ENCODE peak calls at places on chromosomes 4 and X, in six cellular contexts. O, H, A, W, D and S are unnamed samples.
A peak's percentile ranks its signal among the peaks of the same experiment; 100 is the strongest.

GRCh38 chr4:42397635-42398447 is 553 bp downstream of the SHISA3 start:
- DNase-seq in D (no peak), A (no peak), W (peak; percentile 77), H (peak; percentile 39), O (no peak), S (peak; percentile 25)

GRCh38 chrX:103831803-103832544 is at the start of gene RAB9B:
- DNase-seq in A (no peak), H (peak; percentile 42), W (peak; percentile 62), D (no peak), O (peak; percentile 15), S (peak; percentile 41)

GRCh38 chr4:55321707-55322264 is 24.3 kb upstream of the SRD5A3 start:
- DNase-seq in O (peak; percentile 65), A (peak; percentile 59), W (peak; percentile 87), H (no peak), D (peak; percentile 2), S (no peak)

GRCh38 chrX:318739-319578 is at the start of gene GTPBP6:
- DNase-seq in W (peak; percentile 98), D (peak; percentile 99), H (peak; percentile 90), O (peak; percentile 76), A (peak; percentile 98), S (peak; percentile 91)

GRCh38 chr4:97394653-97395052 is 748.6 kb downstream of the STPG2 start:
- DNase-seq in A (no peak), O (no peak), H (no peak), W (no peak), D (no peak), S (no peak)

GRCh38 chrX:17547658-17548057 is 172.7 kb downstream of the NHS start:
- DNase-seq in A (peak; percentile 4), O (no peak), D (peak; percentile 56), W (no peak), H (no peak), S (no peak)

GRCh38 chr4:143356493-143356892 is 19.8 kb downstream of the GAB1 start:
- DNase-seq in A (no peak), W (no peak), D (no peak), O (no peak), H (no peak), S (no peak)

GRCh38 chrX:149512225-149512885 is 7.2 kb upstream of the IDS start:
- DNase-seq in A (peak; percentile 49), W (peak; percentile 60), O (peak; percentile 58), D (peak; percentile 13), H (no peak), S (no peak)

GRCh38 chr4:139735381-139736256 is 70.0 kb downstream of the MGST2 start:
- DNase-seq in H (peak; percentile 39), O (no peak), W (peak; percentile 66), D (no peak), A (no peak), S (no peak)

GRCh38 chrX:15854080-15854655 is 445 bp downstream of the AP1S2 start:
- DNase-seq in A (peak; percentile 24), D (no peak), W (peak; percentile 58), H (no peak), O (peak; percentile 55), S (peak; percentile 26)

GRCh38 chr4:169039271-169039954 is 29.4 kb upstream of the CBR4 start:
- DNase-seq in O (no peak), A (no peak), D (no peak), W (no peak), H (no peak), S (no peak)

GRCh38 chr4:74117024-74117534 is 18.1 kb upstream of the CXCL2 start:
- DNase-seq in W (no peak), D (no peak), A (peak; percentile 40), O (no peak), H (no peak), S (no peak)

GRCh38 chr4:73576366-73576765 is 43.9 kb downstream of the RASSF6 start:
- DNase-seq in O (no peak), W (no peak), D (no peak), A (no peak), H (no peak), S (no peak)

GRCh38 chr4:140662082-140662869 is 93.5 kb upstream of the UCP1 start:
- DNase-seq in W (no peak), O (no peak), A (peak; percentile 36), H (no peak), D (no peak), S (no peak)

GRCh38 chr4:74094227-74094626 is 4.8 kb downstream of the CXCL2 start:
- DNase-seq in D (no peak), A (no peak), O (no peak), H (no peak), W (no peak), S (no peak)

GRCh38 chr4:152516156-152516555 is 19.7 kb downstream of the FBXW7 start:
- DNase-seq in A (no peak), H (no peak), D (no peak), O (no peak), W (no peak), S (no peak)

GRCh38 chr4:41746440-41747229 is 1.9 kb downstream of the PHOX2B start:
- DNase-seq in D (no peak), H (no peak), W (peak; percentile 63), O (no peak), A (no peak), S (no peak)

GRCh38 chr4:1540601-1541375 is 134.5 kb upstream of the NKX1-1 start:
- DNase-seq in H (no peak), O (peak; percentile 39), A (no peak), D (no peak), W (no peak), S (no peak)

GRCh38 chr4:156896536-156896935 is 75.1 kb downstream of the PDGFC start:
- DNase-seq in H (no peak), O (no peak), D (no peak), A (no peak), W (no peak), S (no peak)

GRCh38 chr4:81260443-81261102 is 45.6 kb upstream of the PRKG2 start:
- DNase-seq in W (peak; percentile 59), H (no peak), O (peak; percentile 9), D (no peak), A (no peak), S (no peak)

GRCh38 chrX:77785400-77785745 is 643 bp downstream of the ATRX start:
- DNase-seq in D (no peak), A (no peak), H (no peak), O (peak; percentile 24), W (no peak), S (no peak)

GRCh38 chr4:7987148-7987989 is 47.7 kb upstream of the AFAP1 start:
- DNase-seq in H (peak; percentile 75), O (peak; percentile 73), D (peak; percentile 23), A (peak; percentile 69), W (peak; percentile 95), S (peak; percentile 58)

GRCh38 chr4:171929907-171930306 is 116.7 kb downstream of the GALNTL6 start:
- DNase-seq in O (no peak), W (no peak), D (no peak), H (no peak), A (no peak), S (no peak)

GRCh38 chr4:19945501-19945900 is 306.2 kb upstream of the SLIT2 start:
- DNase-seq in D (no peak), A (no peak), O (no peak), H (no peak), W (no peak), S (no peak)

GRCh38 chr4:6568689-6569332 is 6.2 kb upstream of the MAN2B2 start:
- DNase-seq in O (no peak), H (no peak), W (no peak), D (no peak), A (no peak), S (no peak)

GRCh38 chr4:128310266-128310697 is 22.7 kb upstream of the PGRMC2 start:
- DNase-seq in W (peak; percentile 51), O (no peak), H (no peak), D (no peak), A (peak; percentile 55), S (no peak)

GRCh38 chr4:56799291-56799823 is 22.1 kb downstream of the SPINK2 start:
- DNase-seq in A (no peak), D (no peak), H (no peak), W (no peak), O (no peak), S (no peak)

GRCh38 chr4:4712800-4713528 is 146.5 kb upstream of the MSX1 start:
- DNase-seq in H (no peak), D (no peak), O (no peak), W (no peak), A (peak; percentile 91), S (no peak)

GRCh38 chrX:123818243-123818642 is 41.6 kb upstream of the XIAP start:
- DNase-seq in A (peak; percentile 63), W (no peak), H (no peak), D (no peak), O (no peak), S (no peak)

GRCh38 chr4:176195184-176195978 is at the start of gene SPATA4:
- DNase-seq in D (peak; percentile 84), H (peak; percentile 81), A (peak; percentile 65), O (peak; percentile 93), W (peak; percentile 92), S (peak; percentile 86)
- TF ChIP-seq POLR2AphosphoS5 in D (no peak), H (no peak), A (peak; percentile 56), O (no peak), W (peak; percentile 66), S (no peak)

GRCh38 chr4:101039367-101039766 is 308.0 kb downstream of the PPP3CA start:
- DNase-seq in O (no peak), D (no peak), A (no peak), H (no peak), W (no peak), S (no peak)

GRCh38 chr4:101040776-101041175 is 306.6 kb downstream of the PPP3CA start:
- DNase-seq in H (no peak), O (no peak), D (no peak), W (no peak), A (no peak), S (no peak)

GRCh38 chr4:101037249-101037648 is 310.1 kb downstream of the PPP3CA start:
- DNase-seq in O (no peak), W (no peak), D (no peak), A (peak; percentile 7), H (no peak), S (no peak)

GRCh38 chr4:101035522-101035921 is 311.8 kb downstream of the PPP3CA start:
- DNase-seq in W (no peak), A (no peak), D (no peak), H (no peak), O (no peak), S (no peak)

DNA sequence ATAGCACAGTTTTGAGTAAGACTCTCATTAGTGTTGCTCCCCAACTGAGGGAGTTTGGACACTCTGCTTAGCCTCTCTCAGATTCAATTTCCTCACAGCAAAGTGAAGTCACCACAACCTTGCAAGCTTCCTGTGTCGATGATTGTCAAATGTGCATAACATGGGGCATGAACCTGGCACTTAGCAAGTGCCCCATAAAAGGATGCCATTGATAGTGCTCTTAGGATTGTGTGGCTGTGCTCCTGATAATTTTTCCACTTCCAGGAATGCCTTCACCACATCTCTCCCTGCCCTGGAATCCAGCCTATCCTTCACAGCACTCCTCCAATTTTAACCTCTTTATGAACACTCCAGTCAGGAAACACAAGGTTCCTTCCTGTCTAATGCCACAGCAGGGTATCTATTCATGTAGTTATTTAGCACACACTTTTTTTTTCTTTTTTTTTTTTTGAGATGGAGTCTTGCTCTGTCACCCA is 309.4 kb downstream of the PPP3CA start:
- DNase-seq in H (no peak), W (no peak), D (no peak), O (no peak), A (no peak), S (no peak)
- TF ChIP-seq TAF1 in H (no peak), W (no peak), D (no peak), O (no peak), A (no peak), S (no peak)

GRCh38 chr4:184472540-184473264 is 1.6 kb downstream of the IRF2 start:
- DNase-seq in D (no peak), W (peak; percentile 86), O (peak; percentile 76), H (peak; percentile 37), A (peak; percentile 71), S (peak; percentile 51)
- TF ChIP-seq POLR2A in D (peak; percentile 83), W (peak; percentile 56), O (peak; percentile 54), H (peak; percentile 49), A (no peak), S (peak; percentile 75)

GRCh38 chr4:142091085-142091513 is 454.7 kb downstream of the IL15 start:
- DNase-seq in O (no peak), W (no peak), A (no peak), D (no peak), H (no peak), S (no peak)
- TF ChIP-seq POLR2AphosphoS5 in O (no peak), W (no peak), A (no peak), D (no peak), H (no peak), S (no peak)